ENCODE peak calls at places on chromosome X, in ten cellular contexts. Q, L, F, V, B, T, U, Y, G and P are unnamed samples.

GRCh38 chrX:101206471-101206870 is 13.1 kb upstream of the DRP2 start:
- DNase-seq in U (no peak), Y (no peak), B (peak; percentile 51), Q (no peak), G (no peak), V (no peak), T (peak; percentile 6), L (peak; percentile 16), F (peak; percentile 25), P (no peak)

GRCh38 chrX:118536687-118537461 is 41.3 kb downstream of the DOCK11 start:
- DNase-seq in T (no peak), G (no peak), L (no peak), V (peak; percentile 52), B (peak; percentile 53), F (no peak), Y (no peak), U (peak; percentile 13), Q (no peak), P (no peak)

GRCh38 chrX:49176421-49177326 is 5.0 kb downstream of the PLP2 start:
- DNase-seq in T (no peak), Y (no peak), U (peak; percentile 28), F (no peak), B (no peak), G (no peak), L (no peak), V (no peak), Q (no peak), P (peak; percentile 53)

GRCh38 chrX:134315893-134316292 is 78.9 kb downstream of the CCDC160 start:
- DNase-seq in Y (no peak), Q (no peak), U (no peak), T (no peak), F (no peak), L (no peak), B (no peak), G (no peak), V (no peak), P (no peak)

GRCh38 chrX:41559662-41560061 is 112.5 kb downstream of the NYX start:
- DNase-seq in L (no peak), Q (no peak), T (no peak), F (no peak), G (no peak), U (no peak), V (no peak), B (peak; percentile 74), Y (peak; percentile 42), P (no peak)

GRCh38 chrX:31333181-31333831 is 261.5 kb upstream of the FTHL17 start:
- DNase-seq in G (no peak), L (no peak), Q (no peak), U (no peak), Y (peak; percentile 49), V (no peak), T (peak; percentile 5), B (peak; percentile 61), F (no peak), P (no peak)

GRCh38 chrX:120499301-120500097 is 30.4 kb upstream of the LAMP2 start:
- DNase-seq in U (no peak), F (no peak), T (no peak), V (no peak), B (peak; percentile 41), Q (no peak), Y (no peak), L (no peak), G (no peak), P (no peak)

GRCh38 chrX:41723821-41724220 is at the start of gene GPR82:
- DNase-seq in L (no peak), F (no peak), T (no peak), Q (no peak), G (no peak), Y (no peak), U (no peak), V (no peak), B (no peak), P (no peak)

GRCh38 chrX:320126-320783 is 1.7 kb upstream of the GTPBP6 start:
- DNase-seq in F (no peak), L (no peak), B (no peak), T (no peak), Q (no peak), G (no peak), Y (no peak), V (peak; percentile 31), U (no peak), P (peak; percentile 24)

GRCh38 chrX:373641-374471 is 12.9 kb downstream of the PPP2R3B start:
- DNase-seq in V (peak; percentile 15), G (no peak), Y (no peak), T (no peak), U (peak; percentile 18), Q (peak; percentile 84), B (peak; percentile 30), L (no peak), F (no peak), P (peak; percentile 45)

GRCh38 chrX:35890699-35891098 is 28.8 kb upstream of the CFAP47 start:
- DNase-seq in L (peak; percentile 4), U (peak; percentile 49), F (peak; percentile 26), B (no peak), Q (no peak), V (no peak), T (no peak), G (no peak), Y (no peak), P (peak; percentile 87)

GRCh38 chrX:5113128-5113527 is 1115.5 kb downstream of the NLGN4X start:
- DNase-seq in Q (no peak), T (no peak), Y (no peak), U (peak; percentile 1), F (peak; percentile 13), V (no peak), L (no peak), B (no peak), G (no peak), P (peak; percentile 3)

GRCh38 chrX:53711446-53711845 is 24.9 kb upstream of the HUWE1 start:
- DNase-seq in T (no peak), L (no peak), V (no peak), Q (no peak), B (no peak), Y (no peak), U (no peak), F (no peak), G (no peak), P (no peak)